ENCODE peak calls at places on chromosomes 6 and 20, in ten cellular contexts. P is ovary, T is uterus, A is upper lobe of left lung, U is Peyer's patch, G is stomach, W is right lobe of liver, S is breast epithelium, B is A549, X is esophagus muscularis mucosa. R is an unnamed sample.
A peak's percentile ranks its signal among the peaks of the same experiment; 100 is the strongest.

GRCh38 chr6:136483906-136484305 is 66.3 kb downstream of the MAP7 start:
- DNase-seq in P (no peak), T (no peak), A (no peak), U (no peak), G (no peak), W (no peak), S (no peak), B (no peak), X (no peak), R (no peak)

GRCh38 chr20:33191484-33191883 is 23.5 kb downstream of the BPIFA2 start:
- DNase-seq in P (no peak), T (no peak), A (no peak), U (no peak), G (no peak), W (no peak), S (no peak), B (no peak), X (no peak), R (no peak)

GRCh38 chr6:141443668-141444067 is 689.1 kb upstream of the GJE1 start:
- DNase-seq in P (no peak), T (no peak), A (no peak), U (no peak), G (no peak), W (no peak), S (no peak), B (no peak), X (no peak), R (no peak)

GRCh38 chr20:45080867-45081616 is 19.9 kb downstream of the KCNS1 start:
- DNase-seq in P (no peak), T (no peak), A (no peak), U (no peak), G (no peak), W (no peak), S (no peak), B (peak; percentile 16), X (no peak), R (no peak)

GRCh38 chr6:166942393-166943168 is 13.8 kb downstream of the RNASET2 start:
- DNase-seq in P (no peak), T (no peak), A (peak; percentile 56), U (no peak), G (no peak), W (no peak), S (no peak), B (no peak), X (no peak), R (no peak)

GRCh38 chr20:949717-950116 is 33.6 kb upstream of the ANGPT4 start:
- DNase-seq in P (no peak), T (no peak), A (no peak), U (no peak), G (no peak), W (no peak), S (no peak), B (no peak), X (no peak), R (no peak)

GRCh38 chr6:125300992-125301434 is 754 bp downstream of the HDDC2 start:
- DNase-seq in P (no peak), T (no peak), A (no peak), U (no peak), G (no peak), W (no peak), S (no peak), B (no peak), X (no peak), R (no peak)

GRCh38 chr20:35539756-35540212 is 2.1 kb upstream of the ERGIC3 start:
- DNase-seq in P (no peak), T (no peak), A (peak; percentile 62), U (peak; percentile 78), G (peak; percentile 91), W (no peak), S (no peak), B (peak; percentile 19), X (no peak), R (no peak)

GRCh38 chr6:85068221-85068620 is 303.8 kb upstream of the TBX18 start:
- DNase-seq in P (no peak), T (no peak), A (no peak), U (no peak), G (no peak), W (no peak), S (no peak), B (no peak), X (no peak), R (no peak)

GRCh38 chr6:52050051-52050405 is 37.4 kb downstream of the PKHD1 start:
- DNase-seq in P (no peak), T (no peak), A (no peak), U (no peak), G (no peak), W (no peak), S (no peak), B (no peak), X (no peak), R (no peak)

GRCh38 chr20:12171927-12172581 is 254.4 kb downstream of the BTBD3 start:
- DNase-seq in P (peak; percentile 23), T (peak; percentile 58), A (no peak), U (no peak), G (no peak), W (no peak), S (no peak), B (no peak), X (no peak), R (no peak)

GRCh38 chr6:143157146-143157545 is 96.5 kb downstream of the AIG1 start:
- DNase-seq in P (no peak), T (no peak), A (no peak), U (no peak), G (no peak), W (no peak), S (no peak), B (no peak), X (no peak), R (no peak)

GRCh38 chr20:57264151-57264792 is 2.2 kb downstream of the BMP7 start:
- DNase-seq in P (no peak), T (no peak), A (no peak), U (no peak), G (peak; percentile 73), W (no peak), S (no peak), B (no peak), X (no peak), R (no peak)

GRCh38 chr20:61054411-61054810 is 197.7 kb upstream of the CDH4 start:
- DNase-seq in P (no peak), T (no peak), A (no peak), U (no peak), G (no peak), W (no peak), S (no peak), B (no peak), X (no peak), R (no peak)

GRCh38 chr6:6366778-6367177 is 46.3 kb upstream of the F13A1 start:
- DNase-seq in P (no peak), T (no peak), A (no peak), U (no peak), G (no peak), W (no peak), S (no peak), B (no peak), X (no peak), R (no peak)

GRCh38 chr20:47358672-47359532 is 2.4 kb upstream of the ZMYND8 start:
- DNase-seq in P (peak; percentile 78), T (peak; percentile 68), A (peak; percentile 91), U (peak; percentile 79), G (peak; percentile 91), W (peak; percentile 75), S (peak; percentile 83), B (peak; percentile 97), X (peak; percentile 95), R (peak; percentile 97)

GRCh38 chr20:48761023-48761785 is 66.6 kb downstream of the PREX1 start:
- DNase-seq in P (no peak), T (no peak), A (peak; percentile 74), U (peak; percentile 49), G (peak; percentile 55), W (no peak), S (no peak), B (no peak), X (no peak), R (no peak)
- TF ChIP-seq POLR2A in P (no peak), T (no peak), A (no peak), U (no peak), G (no peak), W (no peak), S (no peak), B (no peak), X (no peak), R (no peak)

GRCh38 chr20:31718952-31719643 is 3.6 kb downstream of the BCL2L1 start:
- DNase-seq in P (no peak), T (no peak), A (peak; percentile 52), U (no peak), G (peak; percentile 43), W (no peak), S (no peak), B (no peak), X (no peak), R (peak; percentile 84)
- TF ChIP-seq POLR2A in P (no peak), T (no peak), A (peak; percentile 23), U (peak; percentile 68), G (no peak), W (no peak), S (peak; percentile 28), B (no peak), X (no peak), R (no peak)

DNA sequence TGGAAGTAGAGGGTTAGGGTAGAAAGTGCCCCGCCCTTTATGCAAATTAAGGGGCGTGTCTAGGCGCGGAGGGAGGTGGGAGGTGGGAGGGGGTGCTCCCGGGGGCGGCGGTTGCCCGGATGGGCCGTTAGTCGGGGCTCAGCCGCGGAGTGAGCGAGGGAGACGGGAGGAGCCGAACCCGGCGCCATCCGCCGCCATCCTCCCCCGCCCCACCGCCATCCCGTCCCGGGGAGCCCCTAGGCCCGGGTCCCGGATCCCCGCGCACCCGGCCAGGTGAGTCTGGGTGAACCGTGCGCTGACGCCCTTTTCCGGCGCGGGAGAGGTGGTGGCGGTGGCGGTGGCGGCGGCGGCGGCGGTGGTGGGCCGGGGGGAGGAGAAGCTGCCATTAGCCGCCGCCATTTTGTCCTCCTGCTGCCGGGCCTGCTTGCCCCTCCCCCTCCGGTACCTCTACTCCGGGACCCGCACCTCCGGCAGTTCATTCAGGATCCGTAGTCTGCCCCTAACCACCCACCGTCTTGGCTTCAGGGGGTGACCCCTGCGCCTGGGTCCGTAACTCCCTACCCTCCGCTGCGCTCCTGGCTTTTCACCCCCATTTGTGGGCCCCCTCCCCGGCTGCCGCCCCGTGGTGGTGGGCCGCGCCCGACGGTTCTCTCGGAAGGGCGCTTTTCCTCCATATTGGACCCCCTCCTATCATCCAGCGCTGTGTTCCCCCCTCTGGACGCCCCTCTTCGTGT is at the start of gene PRRC2A:
- DNase-seq in P (peak; percentile 83), T (no peak), A (peak; percentile 80), U (no peak), G (peak; percentile 97), W (peak; percentile 95), S (peak; percentile 96), B (no peak), X (peak; percentile 94), R (peak; percentile 92)
- TF ChIP-seq POLR2A in P (peak; percentile 65), T (peak; percentile 62), A (peak; percentile 35), U (peak; percentile 56), G (no peak), W (peak; percentile 51), S (peak; percentile 85), B (peak; percentile 60), X (peak; percentile 91), R (no peak)

DNA sequence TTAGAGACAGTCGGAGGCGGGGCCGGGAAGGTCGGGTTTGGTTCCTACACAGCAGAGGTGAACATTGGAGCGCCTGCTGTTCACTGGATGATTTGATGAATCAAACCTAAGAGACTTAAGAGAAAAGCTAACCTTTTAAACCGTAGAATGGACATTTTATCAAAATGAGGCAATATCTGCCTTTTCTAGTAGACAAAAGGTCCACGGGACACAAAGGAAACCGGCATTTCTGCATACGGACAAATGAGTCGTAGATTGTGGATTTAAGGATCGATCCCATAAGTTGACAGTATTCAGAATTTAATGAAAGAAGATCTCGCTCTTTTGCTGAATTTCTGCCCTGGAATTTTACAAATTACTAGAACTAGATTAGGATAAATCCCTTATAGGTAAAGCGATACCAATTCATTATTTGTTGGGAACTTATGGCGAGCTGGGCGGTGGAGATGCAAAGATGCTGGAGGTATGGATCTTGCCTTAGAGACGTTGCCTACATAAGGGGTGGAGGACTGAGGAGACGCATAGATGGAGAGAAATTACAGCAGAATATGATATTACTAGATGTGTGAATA is 400 bp downstream of the PAK1IP1 start:
- DNase-seq in P (no peak), T (no peak), A (no peak), U (no peak), G (no peak), W (no peak), S (no peak), B (no peak), X (no peak), R (no peak)
- TF ChIP-seq POLR2A in P (no peak), T (no peak), A (no peak), U (no peak), G (no peak), W (no peak), S (no peak), B (no peak), X (no peak), R (no peak)

R was measured in vagina.